ENCODE peak calls at places on chromosomes 4 and X, in four cellular contexts. F is IMR-90, W is GM06990, X is omental fat pad. U is an unnamed sample.

GRCh38 chrX:42967681-42968080 is 189.7 kb upstream of the PPP1R2C start:
- DNase-seq in W (no peak), X (no peak), F (no peak), U (no peak)

GRCh38 chr4:114964016-114964415 is 149.4 kb downstream of the NDST4 start:
- DNase-seq in F (no peak), X (no peak), W (no peak), U (no peak)

GRCh38 chr4:21507439-21507838 is 441.1 kb downstream of the KCNIP4 start:
- DNase-seq in F (no peak), W (no peak), X (no peak), U (no peak)

GRCh38 chr4:22170353-22170752 is 221.8 kb upstream of the KCNIP4 start:
- DNase-seq in W (no peak), F (peak), X (no peak), U (no peak)

GRCh38 chr4:109315818-109316217 is 13.4 kb upstream of the COL25A1 start:
- DNase-seq in W (no peak), F (peak), X (no peak), U (no peak)

GRCh38 chr4:102344955-102345794 is at the start of gene SLC39A8:
- DNase-seq in X (peak), W (peak), F (peak), U (peak)

GRCh38 chr4:147355849-147356248 is 125.0 kb upstream of the EDNRA start:
- DNase-seq in X (no peak), W (no peak), F (peak), U (no peak)

GRCh38 chrX:39335447-39336235 is 534.4 kb downstream of the MID1IP1 start:
- DNase-seq in X (no peak), W (no peak), F (no peak), U (no peak)

GRCh38 chrX:64204701-64205440 is 637 bp downstream of the AMER1 start:
- DNase-seq in X (no peak), W (peak), F (peak), U (peak)

GRCh38 chr4:118869808-118870342 is 18.8 kb upstream of the SYNPO2 start:
- DNase-seq in W (no peak), X (no peak), F (peak), U (no peak)

GRCh38 chr4:74632634-74633033 is 161.7 kb downstream of the BTC start:
- DNase-seq in X (no peak), F (peak), W (no peak), U (no peak)

GRCh38 chr4:148874331-148874730 is 432.1 kb upstream of the NR3C2 start:
- DNase-seq in W (no peak), F (no peak), X (no peak), U (no peak)

GRCh38 chr4:42588909-42589308 is 68.0 kb downstream of the ATP8A1 start:
- DNase-seq in W (no peak), X (no peak), F (no peak), U (no peak)

GRCh38 chrX:117985241-117985640 is 131.4 kb downstream of the KLHL13 start:
- DNase-seq in F (peak), W (peak), X (no peak), U (no peak)

GRCh38 chr4:53706422-53707032 is 115.2 kb upstream of the LNX1 start:
- DNase-seq in X (no peak), W (peak), F (peak), U (peak)

GRCh38 chr4:2660596-2661211 is 95.4 kb downstream of the TNIP2 start:
- DNase-seq in X (no peak), F (peak), W (no peak), U (no peak)

GRCh38 chr4:120517966-120518365 is 404.6 kb downstream of the PRDM5 start:
- DNase-seq in W (peak), F (peak), X (no peak), U (no peak)

GRCh38 chr4:37528161-37528560 is 158.0 kb downstream of the RELL1 start:
- DNase-seq in W (no peak), X (no peak), F (no peak), U (no peak)

DNA sequence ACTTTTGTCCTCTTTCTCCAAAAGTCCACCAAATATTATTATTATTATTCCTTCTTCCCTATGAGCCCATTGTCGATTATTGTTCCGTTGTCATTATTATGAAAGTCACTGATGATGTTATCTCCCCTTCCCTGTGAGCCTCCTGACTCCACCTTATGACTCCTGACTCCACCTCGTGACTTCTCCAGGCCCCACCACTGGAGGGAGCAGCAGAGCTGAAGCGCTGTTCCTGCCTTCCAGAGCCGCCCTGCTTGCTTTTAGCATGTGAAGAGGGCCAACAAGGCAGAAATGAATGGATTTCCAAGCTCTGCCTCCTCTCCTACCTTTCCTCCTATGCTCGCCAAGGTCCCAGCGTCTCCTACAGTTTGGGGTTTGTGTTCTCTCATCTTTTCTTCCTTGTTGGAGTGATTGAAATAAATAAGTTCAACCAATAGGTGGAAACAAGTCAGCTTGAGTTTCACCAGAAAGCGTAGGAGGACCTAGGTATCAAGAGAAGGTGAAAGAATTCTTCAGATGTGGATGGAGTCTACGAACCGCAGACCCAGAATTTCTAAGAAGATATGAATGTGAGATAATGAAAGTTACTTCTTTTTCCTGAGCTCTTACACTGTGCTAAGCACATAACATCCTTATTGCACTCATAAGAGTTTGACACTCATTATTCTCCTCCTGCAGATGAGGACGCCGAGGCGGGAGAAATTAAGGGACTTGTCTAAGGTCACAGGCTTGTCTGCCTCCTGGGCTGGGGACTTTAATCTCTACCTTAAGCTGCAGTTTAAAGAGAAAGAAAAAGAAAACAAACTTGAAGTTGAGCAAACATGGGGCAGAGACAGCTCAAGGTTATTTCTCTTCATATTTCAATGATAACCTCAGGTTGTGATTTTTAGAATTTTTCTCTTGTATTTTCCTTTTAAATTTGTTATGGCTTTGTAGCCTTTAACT is 26.1 kb downstream of the IGSF1 start:
- DNase-seq in X (no peak), F (no peak), W (no peak), U (peak)
- TF ChIP-seq CTCF in X (no peak), F (no peak), W (peak), U (peak)

GRCh38 chrX:30488092-30488491 is 89.5 kb downstream of the TASL start:
- DNase-seq in W (no peak), X (no peak), F (peak), U (no peak)
- TF ChIP-seq CTCF in W (peak), X (no peak), F (peak), U (peak)

DNA sequence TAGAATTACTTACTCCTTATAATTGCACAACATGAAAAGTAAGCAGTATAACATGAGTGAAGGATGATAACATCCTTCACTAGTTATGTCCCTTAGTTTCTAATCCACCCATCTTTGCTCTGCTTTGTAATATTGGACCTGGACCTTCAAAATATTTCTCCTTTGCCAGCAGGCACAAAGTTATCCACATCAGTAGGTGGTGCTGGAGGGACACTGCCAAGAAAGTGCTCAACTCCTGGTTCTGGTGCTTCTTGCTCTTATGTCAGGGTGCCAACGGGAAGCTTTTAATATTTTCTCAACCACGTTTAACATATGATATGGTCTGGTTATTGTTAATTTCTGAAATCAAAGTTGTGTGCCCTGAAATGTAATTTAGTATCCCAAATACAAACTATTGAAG is 49.1 kb downstream of the TMEM165 start:
- DNase-seq in X (no peak), W (no peak), F (peak), U (no peak)
- TF ChIP-seq CTCF in X (no peak), W (peak), F (peak), U (no peak)

DNA sequence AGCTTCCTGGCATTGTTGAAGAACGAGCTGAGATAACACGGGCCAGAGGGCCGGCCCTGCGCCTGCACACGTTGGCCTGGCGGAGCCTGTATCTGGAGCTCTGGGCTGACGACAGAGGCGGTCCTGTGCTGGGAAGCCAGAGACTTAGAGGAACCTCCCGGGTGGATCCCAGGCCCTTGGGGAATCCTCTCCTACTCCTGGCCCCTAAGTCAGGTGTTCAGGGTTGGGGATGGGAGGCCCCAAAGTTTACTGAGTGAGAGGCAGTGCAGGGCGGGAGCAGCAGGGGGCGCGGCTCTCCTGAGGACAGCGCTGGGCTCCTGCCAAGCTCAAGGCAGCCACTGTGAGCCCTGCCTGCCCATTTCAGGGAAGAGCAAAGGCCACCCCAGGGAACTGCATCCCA is 2.5 kb upstream of the HTRA3 start:
- DNase-seq in X (peak), W (no peak), F (peak), U (peak)
- TF ChIP-seq CTCF in X (no peak), W (peak), F (peak), U (peak)

GRCh38 chrX:46836701-46837542 is at the start of gene RP2:
- DNase-seq in W (peak), X (peak), F (peak), U (peak)
- TF ChIP-seq CTCF in W (no peak), X (no peak), F (no peak), U (no peak)

GRCh38 chr4:116877069-116877468 is 208.3 kb downstream of the TRAM1L1 start:
- DNase-seq in F (no peak), W (no peak), X (no peak), U (no peak)
- TF ChIP-seq CTCF in F (no peak), W (no peak), X (no peak), U (no peak)

DNA sequence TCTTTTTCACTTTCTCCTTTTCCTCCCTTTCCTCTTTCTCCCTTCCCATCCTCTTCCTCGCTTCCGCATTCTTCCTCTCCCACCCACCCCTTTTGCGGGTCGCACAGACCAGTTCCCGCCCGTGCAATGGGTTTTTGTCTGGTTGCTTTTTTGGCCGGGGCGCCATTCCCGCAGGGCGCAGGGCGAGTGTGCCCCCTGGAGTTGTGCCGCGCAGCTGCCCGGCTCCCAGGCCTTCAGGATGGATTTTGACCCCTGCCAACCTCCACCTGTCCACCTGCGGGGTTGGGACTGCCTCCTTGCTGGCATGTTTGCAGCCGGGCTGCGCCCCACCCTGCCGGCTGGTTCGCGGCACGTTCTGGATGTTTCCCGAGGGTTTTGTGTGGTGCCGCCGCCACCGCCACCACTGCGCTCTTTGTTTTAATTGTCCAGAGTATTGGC is 578 bp upstream of the SEL1L3 start:
- DNase-seq in W (no peak), F (no peak), X (no peak), U (peak)
- TF ChIP-seq CTCF in W (peak), F (peak), X (no peak), U (peak)

U was measured in nephron progenitor cell.